ENCODE peak calls at places on chromosomes 12 and 14, in five cellular contexts. N is tibial nerve, O is ovary, X is stomach, W is fibroblast of lung. P is an unnamed sample.

GRCh38 chr14:39265741-39266588 is 32.2 kb downstream of the MIA2 start:
- DNase-seq in N (peak), O (no peak), X (no peak), W (peak), P (peak)

GRCh38 chr12:106492893-106493292 is 89.9 kb upstream of the RFX4 start:
- DNase-seq in N (no peak), O (no peak), X (no peak), W (no peak), P (no peak)

GRCh38 chr12:30447061-30447750 is 248.5 kb downstream of the IPO8 start:
- DNase-seq in N (no peak), O (no peak), X (no peak), W (peak), P (no peak)

GRCh38 chr14:36424478-36425102 is 95.4 kb downstream of the NKX2-1 start:
- DNase-seq in N (no peak), O (no peak), X (no peak), W (no peak), P (no peak)

GRCh38 chr14:89276424-89276975 is 140.5 kb downstream of the FOXN3 start:
- DNase-seq in N (no peak), O (no peak), X (no peak), W (peak), P (no peak)

GRCh38 chr12:40020261-40020691 is 85.6 kb downstream of the SLC2A13 start:
- DNase-seq in N (no peak), O (no peak), X (no peak), W (no peak), P (no peak)

GRCh38 chr14:51563560-51563959 is 88.2 kb upstream of the FRMD6 start:
- DNase-seq in N (no peak), O (no peak), X (no peak), W (peak), P (no peak)

GRCh38 chr12:16857456-16857923 is 251.5 kb upstream of the LMO3 start:
- DNase-seq in N (no peak), O (no peak), X (no peak), W (no peak), P (no peak)

GRCh38 chr12:24268663-24269186 is 319.3 kb upstream of the SOX5 start:
- DNase-seq in N (no peak), O (no peak), X (no peak), W (no peak), P (no peak)

GRCh38 chr12:15227004-15227679 is 5.9 kb upstream of the RERG start:
- DNase-seq in N (peak), O (no peak), X (peak), W (peak), P (peak)

GRCh38 chr14:95045836-95046430 is 111.4 kb downstream of the DICER1 start:
- DNase-seq in N (no peak), O (no peak), X (peak), W (no peak), P (no peak)

GRCh38 chr14:101442451-101442850 is 118.8 kb upstream of the DIO3 start:
- DNase-seq in N (no peak), O (peak), X (no peak), W (peak), P (no peak)

GRCh38 chr12:89179983-89180382 is 172.3 kb downstream of the DUSP6 start:
- DNase-seq in N (peak), O (no peak), X (no peak), W (peak), P (peak)

GRCh38 chr12:32615441-32615840 is 63.7 kb upstream of the DNM1L start:
- DNase-seq in N (no peak), O (no peak), X (no peak), W (no peak), P (no peak)

GRCh38 chr12:132248439-132249157 is 80.8 kb downstream of the GALNT9 start:
- DNase-seq in N (no peak), O (no peak), X (no peak), W (peak), P (no peak)

GRCh38 chr12:105253882-105254513 is 18.0 kb upstream of the APPL2 start:
- DNase-seq in N (no peak), O (no peak), X (no peak), W (peak), P (no peak)

GRCh38 chr14:74568896-74569295 is 43.1 kb downstream of the LTBP2 start:
- DNase-seq in N (peak), O (no peak), X (no peak), W (no peak), P (no peak)

GRCh38 chr12:107468976-107469375 is 216.6 kb upstream of the PWP1 start:
- DNase-seq in N (no peak), O (no peak), X (no peak), W (no peak), P (no peak)

GRCh38 chr12:1595690-1596347 is 1.4 kb upstream of the FBXL14 start:
- DNase-seq in N (no peak), O (no peak), X (no peak), W (peak), P (no peak)

GRCh38 chr12:77943466-77943865 is 112.8 kb downstream of the NAV3 start:
- DNase-seq in N (no peak), O (no peak), X (no peak), W (peak), P (no peak)

GRCh38 chr12:88299567-88300101 is 157.5 kb downstream of the TMTC3 start:
- DNase-seq in N (no peak), O (no peak), X (no peak), W (peak), P (no peak)

GRCh38 chr12:49298160-49298559 is 3.2 kb downstream of the PRPH start:
- DNase-seq in N (no peak), O (no peak), X (no peak), W (no peak), P (no peak)

GRCh38 chr14:91184559-91184958 is 59.9 kb downstream of the GPR68 start:
- DNase-seq in N (no peak), O (no peak), X (no peak), W (no peak), P (no peak)

GRCh38 chr14:44404021-44404420 is 103.1 kb downstream of the FSCB start:
- DNase-seq in N (no peak), O (no peak), X (no peak), W (peak), P (no peak)

GRCh38 chr12:111761099-111761498 is 5.6 kb upstream of the ALDH2 start:
- DNase-seq in N (no peak), O (no peak), X (no peak), W (no peak), P (no peak)

GRCh38 chr12:78562358-78563205 is 302.0 kb upstream of the SYT1 start:
- DNase-seq in N (no peak), O (no peak), X (no peak), W (no peak), P (no peak)

GRCh38 chr14:104385189-104386135 is 194.1 kb upstream of the C14orf180 start:
- DNase-seq in N (no peak), O (no peak), X (no peak), W (no peak), P (no peak)

GRCh38 chr12:15662303-15662980 is 126.7 kb downstream of the EPS8 start:
- DNase-seq in N (no peak), O (no peak), X (no peak), W (peak), P (no peak)

GRCh38 chr12:103197725-103198388 is 240.4 kb downstream of the ASCL1 start:
- DNase-seq in N (no peak), O (no peak), X (no peak), W (no peak), P (no peak)

GRCh38 chr12:1473418-1473817 is 121.0 kb downstream of the FBXL14 start:
- DNase-seq in N (no peak), O (no peak), X (no peak), W (peak), P (peak)

GRCh38 chr12:44873898-44874297 is 2.2 kb downstream of the NELL2 start:
- DNase-seq in N (no peak), O (no peak), X (no peak), W (peak), P (no peak)

GRCh38 chr14:89417469-89418225 is 614 bp upstream of the FOXN3 start:
- DNase-seq in N (peak), O (peak), X (peak), W (peak), P (peak)

GRCh38 chr12:69583203-69583602 is 2.1 kb upstream of the CCT2 start:
- DNase-seq in N (no peak), O (no peak), X (no peak), W (no peak), P (no peak)

GRCh38 chr14:93655078-93655750 is 133.1 kb downstream of the PRIMA1 start:
- DNase-seq in N (peak), O (no peak), X (no peak), W (peak), P (peak)

GRCh38 chr14:101962503-101962874 is 1.9 kb upstream of the DYNC1H1 start:
- DNase-seq in N (peak), O (no peak), X (peak), W (peak), P (peak)

GRCh38 chr12:93022603-93023340 is 93.7 kb upstream of the EEA1 start:
- DNase-seq in N (no peak), O (no peak), X (no peak), W (peak), P (no peak)

GRCh38 chr14:77458249-77458950 is 507 bp downstream of the AHSA1 start:
- DNase-seq in N (peak), O (no peak), X (peak), W (peak), P (no peak)

GRCh38 chr12:9064815-9065606 is 50.7 kb downstream of the A2M start:
- DNase-seq in N (peak), O (peak), X (peak), W (peak), P (peak)

GRCh38 chr12:95215925-95216324 is 1.3 kb downstream of the FGD6 start:
- DNase-seq in N (no peak), O (no peak), X (no peak), W (peak), P (no peak)

GRCh38 chr12:109137055-109137454 is 20.7 kb downstream of the ACACB start:
- DNase-seq in N (no peak), O (no peak), X (no peak), W (no peak), P (no peak)

DNA sequence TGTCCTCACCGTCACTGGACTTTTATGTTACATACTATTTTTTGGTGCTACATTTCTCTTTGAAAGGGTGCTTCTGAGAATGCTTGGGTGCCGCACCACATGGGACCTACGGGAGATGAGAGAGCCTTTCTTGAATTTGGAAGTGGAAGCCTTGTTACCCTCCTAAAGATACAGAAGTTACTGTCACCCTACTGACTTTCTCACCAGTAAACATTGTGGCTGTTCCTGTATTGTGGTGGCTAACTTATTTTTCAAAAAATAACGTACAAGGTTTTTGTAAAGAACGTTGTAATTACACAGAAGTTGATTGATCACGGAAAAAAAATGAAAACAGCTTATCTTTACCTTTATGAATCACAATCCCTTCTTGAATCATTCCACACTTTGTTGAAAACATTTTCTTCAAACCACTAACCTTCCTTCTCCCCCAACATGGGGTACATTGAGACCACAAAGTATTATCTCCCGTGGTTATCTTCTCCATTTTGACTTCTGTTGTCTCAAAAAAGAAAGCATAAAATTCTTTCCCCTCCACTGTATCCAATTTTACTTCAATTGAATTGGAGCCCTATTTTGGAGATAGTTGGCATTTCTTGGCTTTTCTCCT is 21.9 kb upstream of the PPFIBP1 start:
- DNase-seq in N (no peak), O (no peak), X (no peak), W (no peak), P (no peak)
- H3K27ac ChIP-seq in N (no peak), O (no peak), X (no peak), W (no peak), P (no peak)

DNA sequence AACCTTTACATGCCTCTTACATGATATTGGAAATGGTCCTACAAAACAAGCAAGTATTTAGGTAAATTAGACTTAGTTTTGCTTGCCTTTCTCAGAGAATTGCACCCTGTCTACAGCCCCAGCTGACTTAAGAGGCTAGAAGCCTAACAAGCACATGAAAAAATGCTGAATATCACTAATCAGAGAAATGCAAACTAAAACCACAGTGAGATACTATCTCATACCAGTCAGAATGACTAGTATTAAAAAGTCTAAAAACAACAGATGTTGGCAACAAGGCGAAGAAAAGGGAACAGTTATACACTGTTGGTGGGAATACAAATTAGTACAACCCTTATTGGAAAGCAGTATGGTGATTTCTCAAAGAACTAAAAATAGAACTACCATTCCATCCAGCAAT is 103.8 kb downstream of the EGLN3 start:
- DNase-seq in N (no peak), O (no peak), X (no peak), W (peak), P (no peak)
- TF ChIP-seq CTCF in N (no peak), O (no peak), X (no peak), W (no peak), P (no peak)

GRCh38 chr12:100474617-100475016 is 951 bp downstream of the NR1H4 start:
- DNase-seq in N (no peak), O (no peak), X (no peak), W (no peak), P (no peak)

GRCh38 chr12:100473050-100473715 is 483 bp upstream of the NR1H4 start:
- DNase-seq in N (no peak), O (no peak), X (no peak), W (no peak), P (no peak)

GRCh38 chr12:100473716-100474150 is at the start of gene NR1H4:
- DNase-seq in N (no peak), O (peak), X (no peak), W (peak), P (no peak)

GRCh38 chr12:100476013-100476751 is 2.5 kb downstream of the NR1H4 start:
- DNase-seq in N (no peak), O (no peak), X (no peak), W (no peak), P (no peak)

GRCh38 chr12:100472325-100472724 is 1.3 kb upstream of the NR1H4 start:
- DNase-seq in N (no peak), O (no peak), X (no peak), W (no peak), P (no peak)
- H3K27ac ChIP-seq in N (no peak), O (no peak), X (no peak), W (no peak), P (no peak)

DNA sequence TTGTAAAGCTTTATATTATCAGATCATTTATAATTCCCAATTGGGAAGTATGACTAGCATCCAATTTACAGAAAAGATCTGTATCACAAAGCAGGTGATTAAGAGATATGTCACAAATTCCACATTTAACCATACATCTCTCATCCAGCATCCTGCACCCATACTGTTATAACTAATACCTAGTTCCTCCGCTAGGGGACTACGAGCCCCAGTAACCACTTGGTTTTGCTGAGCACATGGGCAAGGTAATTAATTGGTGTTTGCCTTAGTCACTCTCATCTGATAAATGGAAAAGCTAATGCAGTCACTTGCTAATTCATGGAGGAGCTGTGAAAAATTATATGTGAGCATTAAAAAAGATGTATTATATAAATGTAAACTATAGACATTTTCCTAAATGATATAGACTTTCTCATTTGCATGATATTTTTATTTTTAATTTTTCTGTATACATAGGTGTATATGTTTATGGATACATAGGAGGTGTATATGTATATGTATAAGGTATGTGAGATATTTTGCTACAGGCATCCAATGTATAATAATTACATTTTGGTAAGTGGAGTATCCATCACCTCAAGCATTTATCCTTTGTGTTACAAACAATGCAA is 1031.8 kb downstream of the GALC start:
- DNase-seq in N (no peak), O (no peak), X (no peak), W (no peak), P (no peak)
- TF ChIP-seq CTCF in N (no peak), O (no peak), X (no peak), W (peak), P (no peak)

DNA sequence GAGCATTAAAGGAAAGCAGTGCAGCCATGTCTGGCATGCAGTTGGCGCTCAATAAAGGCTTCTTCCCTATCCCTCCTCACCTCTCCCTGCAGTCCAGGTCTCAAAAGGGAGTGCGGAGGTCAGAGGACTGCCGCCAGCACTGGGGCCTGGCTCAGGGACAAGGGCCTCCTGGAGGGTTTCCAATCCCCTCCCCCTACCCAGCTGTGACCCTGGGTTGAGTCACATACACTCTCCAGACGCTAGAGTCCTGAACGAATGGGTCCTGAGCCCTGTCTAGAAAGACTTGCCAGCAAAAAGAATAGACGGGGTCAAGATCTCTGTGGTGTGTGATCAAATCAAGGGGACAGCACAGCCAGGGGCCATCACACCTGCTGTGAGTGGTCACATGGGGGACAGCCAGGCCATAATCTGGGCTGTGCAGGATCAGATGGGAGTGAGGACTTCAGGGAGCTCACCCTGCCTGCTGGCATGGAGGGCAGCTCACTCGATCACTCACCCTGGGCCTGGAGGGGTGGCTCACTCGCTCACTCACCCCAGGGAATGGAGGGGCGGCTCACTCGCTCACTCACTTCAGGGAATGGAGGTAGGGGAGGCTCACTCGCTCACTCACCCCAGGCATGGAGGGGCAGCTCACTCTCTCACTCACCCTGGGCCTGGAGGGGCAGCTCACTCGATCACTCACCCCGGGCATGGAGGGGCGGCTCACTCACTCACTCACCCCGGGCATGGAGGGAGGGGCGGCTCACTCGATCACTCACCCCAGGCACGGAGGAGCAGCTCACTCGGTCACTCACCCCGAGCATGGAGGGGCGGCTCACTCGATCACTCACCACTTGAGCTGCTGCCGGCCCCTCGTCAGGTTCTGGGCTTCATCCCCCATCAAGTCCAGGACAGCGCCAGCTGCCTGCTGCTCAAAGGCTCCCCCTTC is 12.8 kb downstream of the CFAP73 start:
- DNase-seq in N (no peak), O (no peak), X (no peak), W (peak), P (no peak)
- H3K27ac ChIP-seq in N (no peak), O (no peak), X (no peak), W (no peak), P (no peak)

GRCh38 chr14:50007123-50007903 is 109.1 kb downstream of the VCPKMT start:
- DNase-seq in N (no peak), O (no peak), X (no peak), W (no peak), P (no peak)
- TF ChIP-seq CTCF in N (no peak), O (no peak), X (no peak), W (no peak), P (no peak)

GRCh38 chr12:64456119-64456518 is 4.2 kb downstream of the TBK1 start:
- DNase-seq in N (no peak), O (no peak), X (no peak), W (no peak), P (no peak)

GRCh38 chr12:64457923-64458322 is 6.0 kb downstream of the TBK1 start:
- DNase-seq in N (no peak), O (no peak), X (no peak), W (no peak), P (no peak)

GRCh38 chr12:64457466-64457865 is 5.5 kb downstream of the TBK1 start:
- DNase-seq in N (no peak), O (no peak), X (no peak), W (no peak), P (no peak)

GRCh38 chr12:64459388-64460024 is 7.6 kb downstream of the TBK1 start:
- DNase-seq in N (no peak), O (no peak), X (no peak), W (no peak), P (peak)

DNA sequence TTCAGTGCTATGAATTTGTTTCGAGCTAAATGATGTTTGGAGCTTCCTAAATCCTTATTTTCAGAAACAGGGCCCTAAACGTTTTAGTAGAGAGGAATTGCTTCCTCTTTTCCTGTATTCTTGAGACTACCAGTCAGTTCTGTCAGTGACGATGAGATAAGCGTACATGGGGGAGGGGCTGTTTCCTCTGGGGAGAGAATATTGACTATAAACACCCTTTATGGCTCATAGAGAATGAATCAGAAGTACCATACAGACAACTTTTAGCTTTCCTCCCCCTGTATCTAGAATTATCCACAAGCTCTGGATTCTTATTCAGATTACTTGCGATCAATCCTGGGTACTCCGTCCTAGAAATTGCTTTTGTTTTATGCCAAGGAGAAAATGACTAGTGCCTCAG is 5.1 kb downstream of the TBK1 start:
- DNase-seq in N (no peak), O (no peak), X (no peak), W (no peak), P (no peak)
- H3K27ac ChIP-seq in N (no peak), O (no peak), X (no peak), W (no peak), P (no peak)

P was measured in heart right ventricle.